ENCODE peak calls at places on chromosomes 5 and 9, in nine cellular contexts. I is GM12878, V is stomach, O is H1, Y is ovary, R is A549, M is HepG2, G is transverse colon, X is sigmoid colon. Z is an unnamed sample.

GRCh38 chr5:176901260-176902101 is 2.3 kb upstream of the HK3 start:
- DNase-seq in I (peak; percentile 54), V (no peak), O (no peak), Y (no peak), R (no peak), M (no peak), G (no peak), X (peak; percentile 43), Z (no peak)

GRCh38 chr5:178488696-178489095 is 101.5 kb downstream of the COL23A1 start:
- DNase-seq in I (no peak), V (no peak), O (no peak), Y (no peak), R (no peak), M (no peak), G (no peak), X (no peak), Z (no peak)

GRCh38 chr5:76790632-76791290 is 28.1 kb upstream of the F2RL1 start:
- DNase-seq in I (no peak), V (no peak), O (no peak), Y (no peak), R (peak; percentile 94), M (peak; percentile 76), G (no peak), X (no peak), Z (no peak)

GRCh38 chr5:131973981-131974380 is 28.5 kb upstream of the MEIKIN start:
- DNase-seq in I (no peak), V (no peak), O (no peak), Y (no peak), R (no peak), M (no peak), G (no peak), X (no peak), Z (no peak)

GRCh38 chr5:37738057-37738691 is 101.7 kb downstream of the GDNF start:
- DNase-seq in I (peak; percentile 62), V (no peak), O (no peak), Y (no peak), R (no peak), M (peak; percentile 16), G (no peak), X (no peak), Z (peak; percentile 64)

GRCh38 chr9:98532147-98532546 is 176.6 kb downstream of the GABBR2 start:
- DNase-seq in I (no peak), V (no peak), O (no peak), Y (no peak), R (no peak), M (no peak), G (no peak), X (no peak), Z (no peak)

GRCh38 chr9:108933231-108933630 is 693 bp downstream of the ELP1 start:
- DNase-seq in I (no peak), V (no peak), O (no peak), Y (no peak), R (no peak), M (no peak), G (peak; percentile 9), X (no peak), Z (no peak)

GRCh38 chr9:89633404-89633803 is 28.6 kb downstream of the GADD45G start:
- DNase-seq in I (no peak), V (no peak), O (no peak), Y (no peak), R (no peak), M (no peak), G (no peak), X (no peak), Z (no peak)

GRCh38 chr5:115450741-115451140 is 93.8 kb downstream of the FEM1C start:
- DNase-seq in I (no peak), V (no peak), O (no peak), Y (no peak), R (no peak), M (no peak), G (no peak), X (no peak), Z (no peak)

GRCh38 chr9:126526218-126527108 is 87.3 kb upstream of the LMX1B start:
- DNase-seq in I (no peak), V (no peak), O (no peak), Y (no peak), R (no peak), M (no peak), G (no peak), X (peak; percentile 40), Z (no peak)

GRCh38 chr9:127608104-127608966 is 3.7 kb upstream of the STXBP1 start:
- DNase-seq in I (no peak), V (peak; percentile 81), O (peak; percentile 81), Y (peak; percentile 88), R (peak; percentile 83), M (peak; percentile 66), G (peak; percentile 79), X (peak; percentile 90), Z (no peak)

GRCh38 chr5:166618555-166618954 is 1672.9 kb upstream of the WWC1 start:
- DNase-seq in I (no peak), V (no peak), O (no peak), Y (no peak), R (no peak), M (no peak), G (no peak), X (no peak), Z (no peak)

GRCh38 chr5:160937570-160937969 is 85.6 kb upstream of the ATP10B start:
- DNase-seq in I (no peak), V (peak; percentile 45), O (no peak), Y (no peak), R (no peak), M (no peak), G (no peak), X (no peak), Z (no peak)

GRCh38 chr9:110007477-110008270 is 200.3 kb downstream of the C9orf152 start:
- DNase-seq in I (peak; percentile 59), V (no peak), O (no peak), Y (no peak), R (no peak), M (no peak), G (no peak), X (no peak), Z (no peak)

GRCh38 chr5:3297852-3298251 is 297.8 kb upstream of the IRX1 start:
- DNase-seq in I (no peak), V (no peak), O (no peak), Y (no peak), R (no peak), M (no peak), G (no peak), X (no peak), Z (no peak)

GRCh38 chr5:132464155-132464939 is 26.2 kb downstream of the IRF1 start:
- DNase-seq in I (no peak), V (no peak), O (no peak), Y (peak; percentile 31), R (no peak), M (no peak), G (peak; percentile 55), X (peak; percentile 66), Z (no peak)

GRCh38 chr9:87818308-87818707 is 64.4 kb upstream of the SPATA31E1 start:
- DNase-seq in I (no peak), V (no peak), O (no peak), Y (no peak), R (no peak), M (no peak), G (no peak), X (no peak), Z (no peak)

GRCh38 chr9:120338340-120338739 is 241.6 kb downstream of the CDK5RAP2 start:
- DNase-seq in I (no peak), V (no peak), O (no peak), Y (no peak), R (no peak), M (no peak), G (no peak), X (no peak), Z (no peak)

GRCh38 chr9:86009133-86009532 is 68.2 kb downstream of the NAA35 start:
- DNase-seq in I (no peak), V (no peak), O (no peak), Y (no peak), R (no peak), M (no peak), G (no peak), X (no peak), Z (no peak)

GRCh38 chr5:850511-851006 is at the start of gene ZDHHC11:
- DNase-seq in I (no peak), V (peak; percentile 81), O (no peak), Y (peak; percentile 29), R (no peak), M (peak; percentile 78), G (no peak), X (peak; percentile 67), Z (no peak)

GRCh38 chr9:35335164-35335563 is 154.7 kb upstream of the RUSC2 start:
- DNase-seq in I (no peak), V (no peak), O (no peak), Y (no peak), R (no peak), M (no peak), G (no peak), X (no peak), Z (no peak)

GRCh38 chr5:57298985-57299491 is 125.2 kb downstream of the GPBP1 start:
- DNase-seq in I (peak; percentile 32), V (no peak), O (no peak), Y (peak; percentile 34), R (peak; percentile 79), M (peak; percentile 46), G (peak; percentile 30), X (no peak), Z (peak; percentile 15)

GRCh38 chr5:78747703-78748359 is 99.3 kb upstream of the LHFPL2 start:
- DNase-seq in I (no peak), V (no peak), O (no peak), Y (no peak), R (no peak), M (no peak), G (no peak), X (no peak), Z (no peak)

GRCh38 chr5:35476046-35476445 is 141.6 kb upstream of the SPEF2 start:
- DNase-seq in I (no peak), V (no peak), O (no peak), Y (no peak), R (no peak), M (no peak), G (no peak), X (no peak), Z (no peak)
- TF ChIP-seq EP300 in I (no peak), V (no peak), O (no peak), Y (no peak), R (no peak), M (no peak), G (no peak), X (no peak), Z (no peak)

GRCh38 chr5:133527311-133527710 is 85.0 kb downstream of the FSTL4 start:
- DNase-seq in I (no peak), V (no peak), O (no peak), Y (no peak), R (no peak), M (no peak), G (no peak), X (no peak), Z (no peak)
- TF ChIP-seq EP300 in I (no peak), V (no peak), O (no peak), Y (no peak), R (no peak), M (no peak), G (no peak), X (no peak), Z (no peak)

GRCh38 chr5:180006116-180006515 is 65.4 kb downstream of the RNF130 start:
- DNase-seq in I (no peak), V (no peak), O (no peak), Y (no peak), R (no peak), M (no peak), G (no peak), X (no peak), Z (no peak)
- TF ChIP-seq EP300 in I (no peak), V (no peak), O (no peak), Y (no peak), R (no peak), M (no peak), G (no peak), X (no peak), Z (no peak)

GRCh38 chr5:127846884-127847283 is 143.7 kb downstream of the CCDC192 start:
- DNase-seq in I (no peak), V (no peak), O (no peak), Y (no peak), R (no peak), M (no peak), G (no peak), X (no peak), Z (no peak)
- TF ChIP-seq EP300 in I (no peak), V (no peak), O (no peak), Y (no peak), R (no peak), M (no peak), G (no peak), X (no peak), Z (no peak)

Z was measured in tibial nerve.